ENCODE peak calls at places on chromosomes 4 and X, in four cellular contexts. I is left ventricle myocardium superior; F is stimulated activated CD8-positive, alpha-beta memory T cell treated with anti-CD3 and anti-CD28 coated beads, Interleukin-7, amount 100 ng/mL, for 1 hour; J is stomach. Y is an unnamed sample.

GRCh38 chrX:68647156-68647957 is at the start of gene STARD8:
- DNase-seq in J (peak), F (no peak), I (peak), Y (no peak)

GRCh38 chrX:12777670-12778069 is 13.5 kb upstream of the PRPS2 start:
- DNase-seq in F (no peak), J (no peak), I (no peak), Y (no peak)

GRCh38 chr4:118259103-118259502 is 93.7 kb downstream of the PRSS12 start:
- DNase-seq in J (no peak), I (no peak), F (no peak), Y (no peak)

GRCh38 chrX:151396827-151397740 is at the start of gene VMA21:
- DNase-seq in J (peak), I (peak), F (peak), Y (peak)

GRCh38 chr4:54082168-54082567 is 17.8 kb upstream of the CHIC2 start:
- DNase-seq in J (peak), I (no peak), F (no peak), Y (no peak)

GRCh38 chr4:80196259-80197131 is 808 bp upstream of the PRDM8 start:
- DNase-seq in F (no peak), J (no peak), I (no peak), Y (no peak)

GRCh38 chr4:8016527-8016926 is 76.9 kb upstream of the AFAP1 start:
- DNase-seq in I (no peak), F (no peak), J (no peak), Y (no peak)

GRCh38 chrX:153818571-153819397 is 11.6 kb downstream of the PDZD4 start:
- DNase-seq in F (no peak), J (peak), I (peak), Y (peak)

GRCh38 chrX:125203737-125204578 is 115.7 kb upstream of the TEX13C start:
- DNase-seq in I (peak), J (no peak), F (no peak), Y (no peak)

GRCh38 chr4:128863314-128864075 is 54.0 kb downstream of the JADE1 start:
- DNase-seq in J (peak), F (no peak), I (peak), Y (peak)

GRCh38 chr4:128591482-128591881 is 218.0 kb upstream of the JADE1 start:
- DNase-seq in I (no peak), J (no peak), F (no peak), Y (no peak)

GRCh38 chrX:1246816-1247215 is 21.8 kb upstream of the CSF2RA start:
- DNase-seq in I (peak), J (peak), F (peak), Y (peak)

Y was measured in CD4-positive, alpha-beta memory T cell.